ENCODE peak calls at places on chromosomes 6 and 20, in five cellular contexts. One of them, this sample, is unnamed.

GRCh38 chr20:6590891-6591679 is 176.4 kb upstream of the BMP2 start:
- DNase-seq in foreskin fibroblast: peak; percentile 80
- DNase-seq in brain microvascular endothelial cell: peak; percentile 65
- DNase-seq in lower lobe of right lung: no peak
- DNase-seq in fibroblast of villous mesenchyme: peak; percentile 28
- DNase-seq in this sample: peak; percentile 96

GRCh38 chr20:36604952-36605308 is 649 bp upstream of the RAB5IF start:
- DNase-seq in foreskin fibroblast: no peak
- DNase-seq in brain microvascular endothelial cell: no peak
- DNase-seq in lower lobe of right lung: peak; percentile 64
- DNase-seq in fibroblast of villous mesenchyme: peak; percentile 35
- DNase-seq in this sample: no peak

GRCh38 chr6:97282238-97282725 is 734 bp downstream of the MMS22L start:
- DNase-seq in brain microvascular endothelial cell: peak; percentile 16
- DNase-seq in lower lobe of right lung: no peak
- DNase-seq in fibroblast of villous mesenchyme: peak; percentile 6
- DNase-seq in foreskin fibroblast: no peak
- DNase-seq in this sample: no peak

GRCh38 chr6:36220211-36220610 is 23.7 kb downstream of the BRPF3 start:
- DNase-seq in foreskin fibroblast: no peak
- DNase-seq in fibroblast of villous mesenchyme: peak; percentile 78
- DNase-seq in lower lobe of right lung: no peak
- DNase-seq in brain microvascular endothelial cell: no peak
- DNase-seq in this sample: no peak

GRCh38 chr20:46994341-46994740 is 99.7 kb downstream of the EYA2 start:
- DNase-seq in foreskin fibroblast: no peak
- DNase-seq in fibroblast of villous mesenchyme: no peak
- DNase-seq in brain microvascular endothelial cell: no peak
- DNase-seq in lower lobe of right lung: no peak
- DNase-seq in this sample: no peak

GRCh38 chr6:150001295-150001990 is 23.9 kb downstream of the RAET1L start:
- DNase-seq in lower lobe of right lung: no peak
- DNase-seq in foreskin fibroblast: no peak
- DNase-seq in fibroblast of villous mesenchyme: no peak
- DNase-seq in brain microvascular endothelial cell: no peak
- DNase-seq in this sample: no peak

GRCh38 chr20:23131766-23132165 is 45.6 kb upstream of the CD93 start:
- DNase-seq in brain microvascular endothelial cell: no peak
- DNase-seq in lower lobe of right lung: no peak
- DNase-seq in foreskin fibroblast: no peak
- DNase-seq in fibroblast of villous mesenchyme: peak; percentile 59
- DNase-seq in this sample: no peak

GRCh38 chr6:131163886-131164285 is 28.6 kb downstream of the AKAP7 start:
- DNase-seq in fibroblast of villous mesenchyme: peak; percentile 11
- DNase-seq in lower lobe of right lung: no peak
- DNase-seq in foreskin fibroblast: no peak
- DNase-seq in brain microvascular endothelial cell: peak; percentile 35
- DNase-seq in this sample: no peak

GRCh38 chr6:159842035-159842434 is 42.0 kb downstream of the PNLDC1 start:
- DNase-seq in lower lobe of right lung: no peak
- DNase-seq in foreskin fibroblast: no peak
- DNase-seq in fibroblast of villous mesenchyme: no peak
- DNase-seq in brain microvascular endothelial cell: no peak
- DNase-seq in this sample: no peak

GRCh38 chr20:11389188-11389587 is 528.5 kb upstream of the BTBD3 start:
- DNase-seq in foreskin fibroblast: no peak
- DNase-seq in brain microvascular endothelial cell: no peak
- DNase-seq in lower lobe of right lung: no peak
- DNase-seq in fibroblast of villous mesenchyme: no peak
- DNase-seq in this sample: no peak

GRCh38 chr6:36683145-36683655 is 4.7 kb downstream of the CDKN1A start:
- DNase-seq in foreskin fibroblast: no peak
- DNase-seq in lower lobe of right lung: no peak
- DNase-seq in fibroblast of villous mesenchyme: no peak
- DNase-seq in brain microvascular endothelial cell: no peak
- DNase-seq in this sample: no peak

GRCh38 chr20:22575087-22575721 is 9.2 kb downstream of the FOXA2 start:
- DNase-seq in fibroblast of villous mesenchyme: no peak
- DNase-seq in brain microvascular endothelial cell: no peak
- DNase-seq in lower lobe of right lung: no peak
- DNase-seq in foreskin fibroblast: no peak
- DNase-seq in this sample: no peak

GRCh38 chr6:167898673-167899311 is 72.1 kb downstream of the AFDN start:
- DNase-seq in fibroblast of villous mesenchyme: peak; percentile 63
- DNase-seq in lower lobe of right lung: no peak
- DNase-seq in brain microvascular endothelial cell: no peak
- DNase-seq in foreskin fibroblast: peak; percentile 17
- DNase-seq in this sample: peak; percentile 5

GRCh38 chr20:54382419-54382818 is 93.0 kb upstream of the DOK5 start:
- DNase-seq in foreskin fibroblast: no peak
- DNase-seq in brain microvascular endothelial cell: no peak
- DNase-seq in fibroblast of villous mesenchyme: no peak
- DNase-seq in lower lobe of right lung: no peak
- DNase-seq in this sample: no peak

GRCh38 chr6:6080975-6081374 is 74.2 kb upstream of the NRN1 start:
- DNase-seq in brain microvascular endothelial cell: no peak
- DNase-seq in lower lobe of right lung: no peak
- DNase-seq in fibroblast of villous mesenchyme: no peak
- DNase-seq in foreskin fibroblast: no peak
- DNase-seq in this sample: no peak

GRCh38 chr20:45346851-45347250 is 1.4 kb downstream of the SDC4 start:
- DNase-seq in foreskin fibroblast: no peak
- DNase-seq in fibroblast of villous mesenchyme: no peak
- DNase-seq in lower lobe of right lung: no peak
- DNase-seq in brain microvascular endothelial cell: no peak
- DNase-seq in this sample: no peak

GRCh38 chr6:6008648-6009421 is 2.1 kb upstream of the NRN1 start:
- DNase-seq in lower lobe of right lung: peak; percentile 83
- DNase-seq in brain microvascular endothelial cell: peak; percentile 43
- DNase-seq in foreskin fibroblast: peak; percentile 66
- DNase-seq in fibroblast of villous mesenchyme: no peak
- DNase-seq in this sample: no peak

GRCh38 chr6:144362042-144363018 is 77.2 kb downstream of the UTRN start:
- DNase-seq in fibroblast of villous mesenchyme: peak; percentile 28
- DNase-seq in foreskin fibroblast: no peak
- DNase-seq in brain microvascular endothelial cell: no peak
- DNase-seq in lower lobe of right lung: no peak
- DNase-seq in this sample: peak; percentile 35

GRCh38 chr6:151391021-151391470 is 313 bp downstream of the ZBTB2 start:
- DNase-seq in foreskin fibroblast: peak; percentile 53
- DNase-seq in lower lobe of right lung: peak; percentile 83
- DNase-seq in fibroblast of villous mesenchyme: peak; percentile 69
- DNase-seq in brain microvascular endothelial cell: peak; percentile 50
- DNase-seq in this sample: peak; percentile 16

GRCh38 chr6:148179786-148180185 is 162.9 kb upstream of the SASH1 start:
- DNase-seq in foreskin fibroblast: peak; percentile 26
- DNase-seq in brain microvascular endothelial cell: peak; percentile 45
- DNase-seq in lower lobe of right lung: no peak
- DNase-seq in fibroblast of villous mesenchyme: peak; percentile 34
- DNase-seq in this sample: no peak

GRCh38 chr6:162181741-162182401 is 545.7 kb downstream of the PRKN start:
- DNase-seq in lower lobe of right lung: no peak
- DNase-seq in brain microvascular endothelial cell: peak; percentile 23
- DNase-seq in foreskin fibroblast: no peak
- DNase-seq in fibroblast of villous mesenchyme: no peak
- DNase-seq in this sample: no peak

DNA sequence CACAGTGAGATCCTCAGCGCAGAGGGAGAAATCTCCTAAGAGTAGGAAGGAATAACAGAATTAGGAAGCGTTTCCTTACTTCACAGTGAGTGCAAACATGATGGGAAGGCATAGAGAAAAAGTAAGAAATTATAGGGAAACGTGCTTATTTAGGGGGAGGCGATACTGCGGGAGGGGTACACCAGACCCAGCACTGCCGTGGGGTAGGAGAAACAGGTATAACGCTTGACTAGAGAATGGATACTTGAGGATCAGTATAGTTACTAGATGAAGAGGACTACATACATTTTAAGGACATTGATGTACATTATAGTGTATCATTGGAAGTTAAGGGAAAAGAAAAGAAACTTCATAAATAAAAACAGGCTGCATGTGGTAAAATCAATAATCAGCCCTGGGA is 26.8 kb upstream of the HLA-E start:
- DNase-seq in brain microvascular endothelial cell: no peak
- DNase-seq in foreskin fibroblast: no peak
- DNase-seq in fibroblast of villous mesenchyme: no peak
- DNase-seq in lower lobe of right lung: no peak
- DNase-seq in this sample: no peak
- TF ChIP-seq CTCF in brain microvascular endothelial cell: no peak
- TF ChIP-seq CTCF in foreskin fibroblast: no peak
- TF ChIP-seq CTCF in fibroblast of villous mesenchyme: no peak
- TF ChIP-seq CTCF in lower lobe of right lung: no peak
- TF ChIP-seq CTCF in this sample: no peak

DNA sequence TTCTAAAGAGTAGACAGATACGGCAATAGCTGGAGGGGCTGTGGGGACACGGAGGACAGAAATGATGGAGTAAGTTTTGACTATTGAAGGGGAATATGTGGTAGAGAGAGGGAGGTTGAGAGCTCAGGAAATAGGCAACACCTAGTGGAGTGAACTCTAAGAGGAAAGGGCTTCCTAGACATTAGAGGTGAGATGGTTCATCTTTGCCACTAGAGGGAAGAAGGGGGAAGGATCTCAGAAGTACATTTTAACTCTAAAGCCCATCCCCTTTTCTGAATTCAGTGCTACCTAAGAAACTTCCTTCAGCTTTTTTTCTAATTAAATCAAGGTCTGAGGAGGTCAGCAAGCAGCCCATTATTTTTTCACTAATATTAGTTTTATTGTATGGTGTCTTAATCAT is 689.4 kb upstream of the MAP3K7 start:
- DNase-seq in foreskin fibroblast: no peak
- DNase-seq in lower lobe of right lung: no peak
- DNase-seq in brain microvascular endothelial cell: no peak
- DNase-seq in fibroblast of villous mesenchyme: peak; percentile 11
- DNase-seq in this sample: no peak
- TF ChIP-seq CTCF in foreskin fibroblast: no peak
- TF ChIP-seq CTCF in lower lobe of right lung: no peak
- TF ChIP-seq CTCF in brain microvascular endothelial cell: peak; percentile 56
- TF ChIP-seq CTCF in fibroblast of villous mesenchyme: peak; percentile 42
- TF ChIP-seq CTCF in this sample: peak; percentile 67

GRCh38 chr6:165841153-165841558 is 178.1 kb upstream of the PDE10A start:
- DNase-seq in foreskin fibroblast: no peak
- DNase-seq in brain microvascular endothelial cell: no peak
- DNase-seq in lower lobe of right lung: no peak
- DNase-seq in fibroblast of villous mesenchyme: no peak
- DNase-seq in this sample: no peak

GRCh38 chr6:165844232-165844631 is 181.2 kb upstream of the PDE10A start:
- DNase-seq in foreskin fibroblast: no peak
- DNase-seq in lower lobe of right lung: no peak
- DNase-seq in brain microvascular endothelial cell: no peak
- DNase-seq in fibroblast of villous mesenchyme: no peak
- DNase-seq in this sample: no peak

GRCh38 chr6:165843121-165843520 is 180.1 kb upstream of the PDE10A start:
- DNase-seq in fibroblast of villous mesenchyme: no peak
- DNase-seq in brain microvascular endothelial cell: no peak
- DNase-seq in lower lobe of right lung: no peak
- DNase-seq in foreskin fibroblast: no peak
- DNase-seq in this sample: no peak

GRCh38 chr6:165843568-165844113 is 180.6 kb upstream of the PDE10A start:
- DNase-seq in foreskin fibroblast: no peak
- DNase-seq in brain microvascular endothelial cell: no peak
- DNase-seq in lower lobe of right lung: no peak
- DNase-seq in fibroblast of villous mesenchyme: no peak
- DNase-seq in this sample: no peak

GRCh38 chr6:165842291-165842936 is 179.4 kb upstream of the PDE10A start:
- DNase-seq in fibroblast of villous mesenchyme: no peak
- DNase-seq in lower lobe of right lung: no peak
- DNase-seq in foreskin fibroblast: no peak
- DNase-seq in brain microvascular endothelial cell: no peak
- DNase-seq in this sample: no peak
- TF ChIP-seq CTCF in fibroblast of villous mesenchyme: no peak
- TF ChIP-seq CTCF in lower lobe of right lung: no peak
- TF ChIP-seq CTCF in foreskin fibroblast: no peak
- TF ChIP-seq CTCF in brain microvascular endothelial cell: no peak
- TF ChIP-seq CTCF in this sample: no peak

GRCh38 chr6:122789078-122789861 is at the start of gene SMPDL3A:
- DNase-seq in lower lobe of right lung: peak; percentile 83
- DNase-seq in foreskin fibroblast: peak; percentile 88
- DNase-seq in fibroblast of villous mesenchyme: peak; percentile 95
- DNase-seq in brain microvascular endothelial cell: peak; percentile 90
- DNase-seq in this sample: no peak

GRCh38 chr6:122790740-122791679 is 2.0 kb downstream of the SMPDL3A start:
- DNase-seq in fibroblast of villous mesenchyme: peak; percentile 77
- DNase-seq in lower lobe of right lung: no peak
- DNase-seq in brain microvascular endothelial cell: no peak
- DNase-seq in foreskin fibroblast: no peak
- DNase-seq in this sample: no peak

GRCh38 chr6:122788663-122789062 is 395 bp upstream of the SMPDL3A start:
- DNase-seq in foreskin fibroblast: no peak
- DNase-seq in lower lobe of right lung: no peak
- DNase-seq in brain microvascular endothelial cell: no peak
- DNase-seq in fibroblast of villous mesenchyme: no peak
- DNase-seq in this sample: no peak

GRCh38 chr6:122788208-122788607 is 850 bp upstream of the SMPDL3A start:
- DNase-seq in lower lobe of right lung: no peak
- DNase-seq in fibroblast of villous mesenchyme: no peak
- DNase-seq in brain microvascular endothelial cell: no peak
- DNase-seq in foreskin fibroblast: no peak
- DNase-seq in this sample: no peak

DNA sequence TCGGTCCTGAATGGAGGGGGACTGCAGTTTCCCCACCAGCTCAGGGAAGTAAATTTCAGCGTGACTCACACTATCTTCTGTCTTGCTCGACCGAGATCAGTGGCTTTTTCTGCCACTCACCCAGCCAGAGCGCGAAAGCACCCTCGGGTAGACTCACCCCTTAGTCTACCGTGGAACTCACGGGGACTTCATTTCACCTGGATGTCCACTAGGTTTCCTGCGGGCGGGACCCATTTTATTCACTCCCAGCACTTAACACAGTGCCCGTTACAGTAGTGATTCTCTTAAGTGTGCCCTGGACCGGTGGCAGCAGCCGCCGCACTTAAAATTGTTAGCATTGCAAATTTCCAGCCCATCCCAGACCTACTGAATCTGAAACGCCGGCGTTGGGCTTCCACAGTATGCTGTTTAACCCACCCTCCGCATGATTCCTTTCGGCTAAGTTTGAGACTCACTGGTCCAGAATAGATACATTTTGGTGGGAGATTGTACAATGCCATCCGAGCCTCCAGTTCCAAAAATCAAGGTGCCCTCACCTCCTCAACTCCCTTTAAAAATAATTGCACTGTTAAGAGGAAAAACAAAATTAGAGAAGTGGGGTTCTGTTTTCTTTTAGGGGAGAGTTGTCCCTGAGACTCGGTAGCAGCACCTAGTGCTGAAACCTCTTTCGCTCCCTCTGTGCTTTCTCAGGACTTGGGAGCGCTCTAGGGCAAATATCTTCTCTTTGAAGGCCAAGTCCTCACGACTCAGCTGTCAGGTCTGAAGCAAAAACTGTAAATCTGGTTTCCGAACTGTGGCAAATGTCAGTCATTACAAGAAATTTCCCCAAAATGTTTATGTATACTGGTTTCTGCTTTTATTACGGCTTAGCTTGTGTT is 1.0 kb downstream of the SMPDL3A start:
- DNase-seq in foreskin fibroblast: no peak
- DNase-seq in fibroblast of villous mesenchyme: peak; percentile 49
- DNase-seq in lower lobe of right lung: no peak
- DNase-seq in brain microvascular endothelial cell: peak; percentile 43
- DNase-seq in this sample: no peak
- TF ChIP-seq CTCF in foreskin fibroblast: no peak
- TF ChIP-seq CTCF in fibroblast of villous mesenchyme: peak; percentile 12
- TF ChIP-seq CTCF in lower lobe of right lung: no peak
- TF ChIP-seq CTCF in brain microvascular endothelial cell: peak; percentile 30
- TF ChIP-seq CTCF in this sample: peak; percentile 10